ENCODE peak calls at places on chromosome 18, in nine cellular contexts. H, R, J, A, W, N, I, M and O are unnamed samples.

GRCh38 chr18:9150116-9150515 is 13.5 kb downstream of the ANKRD12 start:
- DNase-seq in W (no peak), I (no peak), A (no peak), N (no peak), M (no peak), R (no peak), H (no peak), J (no peak), O (no peak)

GRCh38 chr18:48125724-48126123 is 195.3 kb upstream of the SMAD2 start:
- DNase-seq in A (no peak), M (no peak), H (no peak), R (no peak), J (no peak), I (no peak), W (no peak), N (no peak), O (no peak)

GRCh38 chr18:54612237-54612636 is 21.2 kb downstream of the DYNAP start:
- DNase-seq in N (no peak), M (no peak), W (no peak), A (no peak), I (no peak), H (no peak), J (no peak), R (peak), O (no peak)

GRCh38 chr18:74734013-74734444 is 136.4 kb downstream of the ZNF407 start:
- DNase-seq in W (no peak), I (no peak), N (no peak), J (no peak), A (no peak), M (no peak), R (no peak), H (no peak), O (no peak)

GRCh38 chr18:59359576-59359952 is 499 bp upstream of the LMAN1 start:
- DNase-seq in M (no peak), W (no peak), J (no peak), H (no peak), A (no peak), N (no peak), R (no peak), I (no peak), O (no peak)

GRCh38 chr18:45518770-45519169 is 96.5 kb upstream of the SLC14A2 start:
- DNase-seq in R (no peak), M (no peak), A (no peak), J (no peak), N (no peak), I (no peak), W (no peak), H (no peak), O (no peak)

GRCh38 chr18:55477537-55478300 is 110.3 kb downstream of the TCF4 start:
- DNase-seq in M (peak), H (peak), A (peak), N (peak), J (no peak), W (no peak), I (no peak), R (peak), O (no peak)

GRCh38 chr18:78732273-78733210 is 247.1 kb upstream of the SALL3 start:
- DNase-seq in W (no peak), A (no peak), H (no peak), R (no peak), M (no peak), N (no peak), J (no peak), I (no peak), O (no peak)

GRCh38 chr18:73551211-73551610 is 596.4 kb downstream of the FBXO15 start:
- DNase-seq in H (no peak), A (no peak), W (no peak), I (no peak), R (no peak), M (no peak), N (no peak), J (no peak), O (no peak)

GRCh38 chr18:49177071-49177470 is 226.3 kb upstream of the SMAD7 start:
- DNase-seq in R (peak), H (no peak), M (no peak), W (no peak), J (no peak), A (no peak), I (no peak), N (no peak), O (no peak)

GRCh38 chr18:51278045-51278649 is 80.7 kb upstream of the MEX3C start:
- DNase-seq in W (no peak), J (no peak), A (no peak), R (peak), N (peak), M (peak), H (no peak), I (no peak), O (no peak)

GRCh38 chr18:28013064-28013463 is 163.9 kb downstream of the CDH2 start:
- DNase-seq in H (no peak), N (no peak), W (no peak), I (peak), J (no peak), A (no peak), M (peak), R (peak), O (no peak)

GRCh38 chr18:52995875-52996274 is 655.9 kb downstream of the DCC start:
- DNase-seq in I (no peak), H (no peak), J (no peak), R (no peak), N (no peak), W (no peak), A (no peak), M (no peak), O (no peak)

GRCh38 chr18:52991246-52991645 is 651.2 kb downstream of the DCC start:
- DNase-seq in R (no peak), I (no peak), A (no peak), H (no peak), N (no peak), W (no peak), M (no peak), J (no peak), O (no peak)

GRCh38 chr18:52992041-52992440 is 652.0 kb downstream of the DCC start:
- DNase-seq in H (no peak), R (no peak), I (no peak), A (no peak), W (no peak), M (no peak), N (no peak), J (no peak), O (no peak)
- TF ChIP-seq CTCF in H (no peak), R (peak), I (no peak), A (peak), W (no peak), M (no peak), N (no peak), J (no peak), O (no peak)

DNA sequence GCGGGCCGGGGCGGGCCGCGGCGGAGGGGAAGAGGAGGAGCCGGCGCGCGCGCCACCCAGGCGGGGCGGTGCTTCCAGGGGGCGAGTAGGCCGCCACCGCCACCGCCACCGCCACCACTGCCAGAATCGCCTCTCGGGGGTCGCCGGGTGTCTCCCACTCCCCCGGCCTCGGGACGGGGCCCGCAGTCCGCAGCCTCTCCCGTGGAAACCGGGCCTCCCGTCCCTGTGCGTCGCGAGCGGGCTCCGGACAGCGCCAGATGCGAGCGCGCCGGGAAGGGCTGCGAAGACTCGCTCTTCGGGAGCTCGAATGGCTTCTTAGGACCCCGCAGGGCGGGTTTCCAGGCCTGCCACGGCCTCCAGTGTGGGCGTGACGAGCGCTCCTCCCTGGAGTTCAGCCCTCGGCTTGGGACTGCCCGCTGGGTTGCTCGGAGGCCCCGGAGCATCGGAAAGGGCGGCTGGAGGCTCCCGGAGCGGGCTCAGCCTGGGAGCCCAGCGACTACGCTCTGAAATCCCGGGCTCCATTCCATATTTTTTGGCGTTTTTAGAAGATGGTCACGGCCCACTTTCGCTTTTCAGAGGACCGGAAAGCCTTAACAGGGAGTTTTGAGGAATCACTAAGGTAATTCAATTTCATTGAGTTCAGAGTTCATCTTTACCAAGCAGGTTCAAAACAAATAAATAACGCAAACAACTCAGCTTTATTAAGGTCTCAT is 391 bp upstream of the KDSR start:
- DNase-seq in H (peak), W (peak), N (peak), R (peak), J (peak), A (peak), M (peak), I (peak), O (peak)
- TF ChIP-seq CTCF in H (no peak), W (no peak), N (no peak), R (no peak), J (peak), A (no peak), M (no peak), I (no peak), O (no peak)

DNA sequence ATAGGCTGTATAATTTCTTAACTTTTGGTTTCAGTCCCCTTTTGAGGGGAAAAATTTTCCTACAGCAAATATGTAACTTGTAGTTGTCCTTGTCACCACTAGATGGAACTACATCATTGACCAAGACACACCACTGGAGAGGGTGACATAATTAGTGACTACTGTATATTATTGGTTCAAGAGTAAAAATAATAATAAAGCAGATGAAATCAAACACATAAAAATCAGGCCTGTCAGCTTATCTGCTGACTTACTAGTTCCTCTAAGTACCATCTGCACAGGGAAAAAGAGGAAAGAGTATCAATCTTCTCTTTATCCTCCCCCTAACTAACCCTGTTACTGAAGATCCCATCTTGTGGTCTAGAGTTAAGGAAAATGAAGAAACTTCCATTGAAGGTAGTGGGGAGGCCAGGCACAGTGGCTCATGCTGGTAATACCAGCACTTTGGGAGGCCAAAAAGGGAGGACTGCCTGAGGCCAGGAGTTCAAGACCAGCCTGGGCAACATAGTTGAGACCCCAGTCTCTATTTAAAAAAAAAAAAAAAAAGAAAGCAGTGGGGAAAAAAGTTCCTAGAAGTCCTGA is 29.6 kb upstream of the ENOSF1 start:
- DNase-seq in M (peak), H (no peak), J (peak), A (no peak), N (peak), W (no peak), I (peak), R (peak), O (no peak)
- TF ChIP-seq CTCF in M (peak), H (peak), J (peak), A (peak), N (peak), W (peak), I (peak), R (peak), O (no peak)

GRCh38 chr18:52339891-52340371 is at the start of gene DCC:
- DNase-seq in A (no peak), R (peak), W (no peak), J (no peak), M (peak), H (no peak), I (peak), N (no peak), O (no peak)
- TF ChIP-seq CTCF in A (peak), R (peak), W (no peak), J (peak), M (peak), H (no peak), I (peak), N (peak), O (no peak)

DNA sequence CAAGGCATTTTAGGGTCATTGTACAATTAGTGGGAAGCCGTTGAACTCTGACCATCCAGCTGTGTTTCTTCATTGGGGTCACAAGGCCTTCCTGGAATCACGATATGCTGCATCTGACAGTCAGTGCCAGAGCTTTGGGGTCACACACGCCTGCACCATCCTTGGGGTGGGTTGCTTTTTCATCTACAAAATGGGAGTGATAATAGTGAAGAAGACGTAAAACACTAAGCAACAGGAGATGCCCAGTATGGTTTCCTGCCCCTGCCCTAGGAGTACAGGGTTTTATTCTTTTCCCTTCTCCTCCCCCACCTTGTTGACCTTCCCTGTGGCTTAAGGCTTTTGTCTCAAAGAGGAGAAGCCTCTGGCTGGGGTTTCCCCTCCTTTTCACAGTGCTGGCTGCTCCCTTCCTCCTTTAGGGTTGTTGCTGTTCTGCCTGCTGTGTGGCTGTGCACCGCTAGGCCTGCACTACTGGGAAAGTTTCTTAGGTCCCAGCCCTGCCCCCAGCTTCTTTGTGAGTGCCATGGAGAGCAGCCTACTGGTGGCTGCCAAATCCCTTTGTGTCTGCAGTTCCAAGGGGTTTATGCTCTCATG is 245.6 kb downstream of the TPGS2 start:
- DNase-seq in M (peak), J (no peak), I (no peak), W (no peak), N (no peak), H (no peak), A (peak), R (no peak), O (no peak)
- TF ChIP-seq CTCF in M (no peak), J (no peak), I (no peak), W (no peak), N (no peak), H (no peak), A (no peak), R (no peak), O (no peak)

DNA sequence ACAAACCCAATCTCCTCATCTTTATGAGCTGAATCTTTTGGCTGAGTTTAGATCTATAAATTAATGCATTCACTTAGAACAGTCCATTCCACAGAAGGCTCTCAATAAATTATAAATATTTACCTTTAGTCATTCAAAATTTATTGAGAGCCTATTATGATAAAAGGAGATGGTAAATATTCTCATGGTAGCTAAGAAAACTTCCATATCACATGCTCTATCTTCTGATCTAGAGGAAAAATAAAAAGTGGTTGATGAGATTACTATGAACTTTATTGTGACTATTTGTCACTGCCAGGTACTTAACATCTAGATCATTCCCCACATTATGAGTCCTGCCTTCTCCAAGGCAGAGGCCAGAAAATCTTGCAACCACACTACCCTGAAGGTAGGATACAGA is 62.4 kb downstream of the L3MBTL4 start:
- DNase-seq in I (no peak), A (no peak), H (no peak), R (peak), J (no peak), W (no peak), M (no peak), N (no peak), O (no peak)
- TF ChIP-seq CTCF in I (no peak), A (no peak), H (no peak), R (no peak), J (no peak), W (no peak), M (no peak), N (no peak), O (no peak)

GRCh38 chr18:31170335-31170734 is 7.7 kb upstream of the DSC1 start:
- DNase-seq in M (no peak), R (no peak), W (no peak), I (no peak), N (no peak), J (no peak), H (no peak), A (no peak), O (no peak)
- TF ChIP-seq CTCF in M (no peak), R (no peak), W (no peak), I (no peak), N (no peak), J (no peak), H (no peak), A (no peak), O (no peak)